ENCODE peak calls at places on chromosomes 7 and 10, in eight cellular contexts. V is A549; A is activated effector memory CD4-positive, alpha-beta T cell treated with anti-CD3 and anti-CD28 coated beads, Interleukin-2, amount 50 U/mL, for 16 hours; G is CD8-positive, alpha-beta memory T cell; Z is frontal cortex; Y is GM20000; I is transverse colon; L is HEK293T. X is an unnamed sample.

GRCh38 chr10:107144490-107144889 is 20.0 kb downstream of the SORCS1 start:
- DNase-seq in V (no peak), A (no peak), G (no peak), I (no peak), Y (no peak), L (peak), Z (no peak), X (no peak)

GRCh38 chr10:77165445-77166316 is 471.9 kb downstream of the KCNMA1 start:
- DNase-seq in V (peak), L (peak), Z (no peak), I (peak), Y (peak), A (peak), G (no peak), X (peak)

GRCh38 chr10:96756111-96756903 is 36.0 kb upstream of the PIK3AP1 start:
- DNase-seq in L (no peak), Z (no peak), G (no peak), A (no peak), V (no peak), I (no peak), Y (peak), X (no peak)

GRCh38 chr10:119006451-119007210 is 22.9 kb upstream of the NANOS1 start:
- DNase-seq in Z (no peak), I (peak), V (peak), L (no peak), G (no peak), A (no peak), Y (no peak), X (no peak)

GRCh38 chr10:5960070-5960972 is 17.0 kb downstream of the IL15RA start:
- DNase-seq in L (no peak), Y (no peak), A (peak), V (no peak), Z (no peak), I (no peak), G (no peak), X (no peak)

GRCh38 chr7:110521357-110521756 is 569.6 kb upstream of the LRRN3 start:
- DNase-seq in Y (no peak), A (no peak), L (no peak), V (no peak), I (no peak), G (no peak), Z (no peak), X (no peak)

GRCh38 chr10:98420786-98421185 is 5.8 kb upstream of the PYROXD2 start:
- DNase-seq in Y (no peak), L (no peak), Z (no peak), A (no peak), G (no peak), I (no peak), V (no peak), X (no peak)

GRCh38 chr7:99561735-99562051 is 3.3 kb downstream of the ZNF655 start:
- DNase-seq in V (no peak), L (no peak), Y (no peak), I (no peak), A (no peak), Z (no peak), G (no peak), X (no peak)

GRCh38 chr7:120645976-120646375 is 212.0 kb downstream of the TSPAN12 start:
- DNase-seq in Z (no peak), Y (no peak), V (no peak), L (no peak), G (no peak), A (no peak), I (no peak), X (no peak)

GRCh38 chr7:1679326-1679965 is 9.4 kb downstream of the ELFN1 start:
- DNase-seq in Y (no peak), Z (no peak), L (no peak), G (no peak), I (no peak), V (no peak), A (peak), X (no peak)

GRCh38 chr10:128024426-128024825 is 101.8 kb downstream of the MKI67 start:
- DNase-seq in A (peak), Z (no peak), Y (no peak), G (no peak), V (no peak), I (no peak), L (no peak), X (no peak)